ENCODE peak calls at places on chromosomes 11 and 22, in eight cellular contexts. G, A, B, T, I, D, Z and H are unnamed samples.

GRCh38 chr11:43579171-43579918 is 101.2 kb upstream of the HSD17B12 start:
- DNase-seq in G (no peak), A (peak; percentile 22), B (peak; percentile 50), T (peak; percentile 69), I (peak; percentile 64), D (no peak), Z (peak; percentile 71), H (peak; percentile 70)

GRCh38 chr22:20577549-20577975 is 70.2 kb downstream of the MED15 start:
- DNase-seq in G (no peak), A (no peak), B (no peak), T (no peak), I (no peak), D (no peak), Z (no peak), H (no peak)

GRCh38 chr22:39665229-39665628 is 94.7 kb downstream of the CACNA1I start:
- DNase-seq in G (no peak), A (no peak), B (no peak), T (no peak), I (no peak), D (no peak), Z (no peak), H (no peak)

GRCh38 chr11:34926101-34926830 is 9.8 kb downstream of the PDHX start:
- DNase-seq in G (peak; percentile 18), A (no peak), B (peak; percentile 84), T (no peak), I (peak; percentile 60), D (no peak), Z (no peak), H (peak; percentile 60)

GRCh38 chr11:71499546-71499945 is 27.5 kb upstream of the KRTAP5-7 start:
- DNase-seq in G (no peak), A (no peak), B (no peak), T (no peak), I (peak; percentile 56), D (no peak), Z (no peak), H (no peak)

GRCh38 chr11:95711945-95712221 is 77.7 kb downstream of the FAM76B start:
- DNase-seq in G (no peak), A (no peak), B (no peak), T (no peak), I (no peak), D (no peak), Z (no peak), H (no peak)

GRCh38 chr22:33018232-33018864 is 39.8 kb downstream of the SYN3 start:
- DNase-seq in G (no peak), A (no peak), B (peak; percentile 26), T (peak; percentile 22), I (peak; percentile 49), D (no peak), Z (peak; percentile 79), H (peak; percentile 43)

GRCh38 chr22:42277988-42278776 is 7.7 kb upstream of the TCF20 start:
- DNase-seq in G (no peak), A (no peak), B (peak; percentile 8), T (no peak), I (peak; percentile 50), D (no peak), Z (no peak), H (no peak)

GRCh38 chr22:17554814-17555213 is 8.5 kb upstream of the SLC25A18 start:
- DNase-seq in G (no peak), A (no peak), B (no peak), T (no peak), I (no peak), D (no peak), Z (no peak), H (no peak)

GRCh38 chr11:77069969-77070582 is 3.3 kb downstream of the CAPN5 start:
- DNase-seq in G (no peak), A (no peak), B (no peak), T (no peak), I (no peak), D (no peak), Z (no peak), H (no peak)

GRCh38 chr11:80241766-80242165 is 800.9 kb upstream of the TENM4 start:
- DNase-seq in G (no peak), A (no peak), B (no peak), T (no peak), I (no peak), D (no peak), Z (no peak), H (no peak)

GRCh38 chr11:74182635-74183034 is 11.5 kb downstream of the PPME1 start:
- DNase-seq in G (no peak), A (no peak), B (no peak), T (no peak), I (no peak), D (no peak), Z (no peak), H (no peak)

GRCh38 chr11:128552783-128553661 is 34.3 kb downstream of the ETS1 start:
- DNase-seq in G (no peak), A (no peak), B (no peak), T (no peak), I (no peak), D (no peak), Z (no peak), H (peak; percentile 84)

GRCh38 chr11:37512156-37512780 is 914.2 kb upstream of the RAG2 start:
- DNase-seq in G (no peak), A (no peak), B (no peak), T (no peak), I (no peak), D (no peak), Z (no peak), H (no peak)

GRCh38 chr11:65903068-65903481 is 2.9 kb upstream of the FOSL1 start:
- DNase-seq in G (no peak), A (no peak), B (peak; percentile 74), T (peak; percentile 85), I (no peak), D (no peak), Z (no peak), H (peak; percentile 78)

GRCh38 chr11:102367364-102367763 is 20.4 kb downstream of the BIRC2 start:
- DNase-seq in G (peak; percentile 38), A (no peak), B (peak; percentile 58), T (peak; percentile 10), I (peak; percentile 58), D (no peak), Z (no peak), H (peak; percentile 35)

GRCh38 chr11:111422494-111423249 is 43.6 kb upstream of the POU2AF1 start:
- DNase-seq in G (no peak), A (peak; percentile 57), B (peak; percentile 63), T (peak; percentile 6), I (peak; percentile 89), D (peak; percentile 69), Z (peak; percentile 76), H (peak; percentile 73)

GRCh38 chr11:83162377-83162776 is 5.4 kb downstream of the PCF11 start:
- DNase-seq in G (no peak), A (no peak), B (no peak), T (no peak), I (no peak), D (no peak), Z (no peak), H (no peak)

GRCh38 chr22:20862540-20862939 is 3.7 kb downstream of the SNAP29 start:
- DNase-seq in G (no peak), A (no peak), B (no peak), T (no peak), I (no peak), D (no peak), Z (no peak), H (no peak)

GRCh38 chr11:66951927-66952337 is 6.3 kb downstream of the PC start:
- DNase-seq in G (no peak), A (no peak), B (no peak), T (no peak), I (peak; percentile 92), D (no peak), Z (no peak), H (no peak)

GRCh38 chr11:2838091-2838490 is 47.5 kb downstream of the CDKN1C start:
- DNase-seq in G (no peak), A (no peak), B (no peak), T (no peak), I (no peak), D (no peak), Z (no peak), H (no peak)

GRCh38 chr11:8732748-8733241 is 50.2 kb downstream of the RPL27A start:
- DNase-seq in G (no peak), A (no peak), B (no peak), T (no peak), I (no peak), D (peak; percentile 67), Z (no peak), H (no peak)